ENCODE peak calls at places on chromosomes 6 and 20, in five cellular contexts. One of them, this sample, is unnamed. For H3K36me3, the result is how much of the 10 kb centered on the place peaks cover.

GRCh38 chr20:51199920-51200319 is 177.0 kb upstream of the KCNG1 start:
- DNase-seq in mucosa of descending colon: no peak
- DNase-seq in suprapubic skin: no peak
- DNase-seq in neuronal stem cell: no peak
- DNase-seq in brain microvascular endothelial cell: no peak
- DNase-seq in this sample: no peak

GRCh38 chr20:49798718-49799117 is 13.9 kb upstream of the SLC9A8 start:
- DNase-seq in mucosa of descending colon: no peak
- DNase-seq in suprapubic skin: no peak
- DNase-seq in neuronal stem cell: no peak
- DNase-seq in brain microvascular endothelial cell: no peak
- DNase-seq in this sample: no peak

GRCh38 chr6:18990313-18990978 is 603.3 kb downstream of the RNF144B start:
- DNase-seq in mucosa of descending colon: peak
- DNase-seq in suprapubic skin: peak
- DNase-seq in neuronal stem cell: peak
- DNase-seq in brain microvascular endothelial cell: peak
- DNase-seq in this sample: peak

GRCh38 chr6:39263299-39264037 is 34.2 kb upstream of the KCNK5 start:
- DNase-seq in mucosa of descending colon: no peak
- DNase-seq in suprapubic skin: no peak
- DNase-seq in neuronal stem cell: no peak
- DNase-seq in brain microvascular endothelial cell: no peak
- DNase-seq in this sample: no peak

GRCh38 chr6:141484726-141485125 is 648.0 kb upstream of the GJE1 start:
- DNase-seq in mucosa of descending colon: no peak
- DNase-seq in suprapubic skin: no peak
- DNase-seq in neuronal stem cell: no peak
- DNase-seq in brain microvascular endothelial cell: no peak
- DNase-seq in this sample: no peak

GRCh38 chr6:155939253-155939652 is 483.6 kb upstream of the NOX3 start:
- DNase-seq in mucosa of descending colon: no peak
- DNase-seq in suprapubic skin: no peak
- DNase-seq in neuronal stem cell: no peak
- DNase-seq in brain microvascular endothelial cell: no peak
- DNase-seq in this sample: no peak

GRCh38 chr6:23635150-23635549 is 490.9 kb upstream of the NRSN1 start:
- DNase-seq in mucosa of descending colon: no peak
- DNase-seq in suprapubic skin: no peak
- DNase-seq in neuronal stem cell: no peak
- DNase-seq in brain microvascular endothelial cell: no peak
- DNase-seq in this sample: no peak

GRCh38 chr6:3518356-3518841 is 61.5 kb upstream of the SLC22A23 start:
- DNase-seq in mucosa of descending colon: peak
- DNase-seq in suprapubic skin: peak
- DNase-seq in neuronal stem cell: no peak
- DNase-seq in brain microvascular endothelial cell: no peak
- DNase-seq in this sample: no peak

GRCh38 chr20:62409935-62410741 is 3.1 kb upstream of the CABLES2 start:
- DNase-seq in mucosa of descending colon: peak
- DNase-seq in suprapubic skin: no peak
- DNase-seq in neuronal stem cell: peak
- DNase-seq in brain microvascular endothelial cell: no peak
- DNase-seq in this sample: peak

GRCh38 chr6:98416027-98416426 is 418.3 kb upstream of the POU3F2 start:
- DNase-seq in mucosa of descending colon: no peak
- DNase-seq in suprapubic skin: no peak
- DNase-seq in neuronal stem cell: no peak
- DNase-seq in brain microvascular endothelial cell: no peak
- DNase-seq in this sample: no peak

GRCh38 chr6:108581932-108582500 is 21.3 kb downstream of the FOXO3 start:
- DNase-seq in mucosa of descending colon: no peak
- DNase-seq in suprapubic skin: no peak
- DNase-seq in neuronal stem cell: no peak
- DNase-seq in brain microvascular endothelial cell: no peak
- DNase-seq in this sample: no peak

GRCh38 chr6:67265996-67266768 is 1368.9 kb upstream of the ADGRB3 start:
- DNase-seq in mucosa of descending colon: no peak
- DNase-seq in suprapubic skin: no peak
- DNase-seq in neuronal stem cell: no peak
- DNase-seq in brain microvascular endothelial cell: no peak
- DNase-seq in this sample: no peak

GRCh38 chr6:2611092-2611491 is 139.6 kb downstream of the MYLK4 start:
- DNase-seq in mucosa of descending colon: no peak
- DNase-seq in suprapubic skin: no peak
- DNase-seq in neuronal stem cell: no peak
- DNase-seq in brain microvascular endothelial cell: peak
- DNase-seq in this sample: no peak

GRCh38 chr6:168934856-168935627 is 318.6 kb downstream of the THBS2 start:
- DNase-seq in mucosa of descending colon: no peak
- DNase-seq in suprapubic skin: no peak
- DNase-seq in neuronal stem cell: no peak
- DNase-seq in brain microvascular endothelial cell: no peak
- DNase-seq in this sample: no peak

GRCh38 chr6:30820196-30820595 is 64.1 kb upstream of the DDR1 start:
- DNase-seq in mucosa of descending colon: peak
- DNase-seq in suprapubic skin: no peak
- DNase-seq in neuronal stem cell: no peak
- DNase-seq in brain microvascular endothelial cell: peak
- DNase-seq in this sample: no peak

GRCh38 chr6:168884646-168885086 is 369.0 kb downstream of the THBS2 start:
- DNase-seq in mucosa of descending colon: peak
- DNase-seq in suprapubic skin: no peak
- DNase-seq in neuronal stem cell: peak
- DNase-seq in brain microvascular endothelial cell: peak
- DNase-seq in this sample: peak

GRCh38 chr20:36152266-36152665 is 2.3 kb upstream of the EPB41L1 start:
- DNase-seq in mucosa of descending colon: no peak
- DNase-seq in suprapubic skin: no peak
- DNase-seq in neuronal stem cell: no peak
- DNase-seq in brain microvascular endothelial cell: no peak
- DNase-seq in this sample: no peak

GRCh38 chr6:89007209-89008001 is 44.0 kb upstream of the RNGTT start:
- DNase-seq in mucosa of descending colon: no peak
- DNase-seq in suprapubic skin: no peak
- DNase-seq in neuronal stem cell: no peak
- DNase-seq in brain microvascular endothelial cell: peak
- DNase-seq in this sample: no peak

GRCh38 chr6:129491436-129491835 is 218.5 kb downstream of the ARHGAP18 start:
- DNase-seq in mucosa of descending colon: no peak
- DNase-seq in suprapubic skin: no peak
- DNase-seq in neuronal stem cell: no peak
- DNase-seq in brain microvascular endothelial cell: peak
- DNase-seq in this sample: no peak

GRCh38 chr20:36367907-36368306 is 61.8 kb downstream of the DLGAP4 start:
- DNase-seq in mucosa of descending colon: no peak
- DNase-seq in suprapubic skin: no peak
- DNase-seq in neuronal stem cell: no peak
- DNase-seq in brain microvascular endothelial cell: no peak
- DNase-seq in this sample: no peak

GRCh38 chr20:56691325-56691990 is 62.4 kb downstream of the TFAP2C start:
- DNase-seq in mucosa of descending colon: no peak
- DNase-seq in suprapubic skin: no peak
- DNase-seq in neuronal stem cell: no peak
- DNase-seq in brain microvascular endothelial cell: no peak
- DNase-seq in this sample: no peak

GRCh38 chr6:90110971-90111370 is 185.7 kb downstream of the BACH2 start:
- DNase-seq in mucosa of descending colon: no peak
- DNase-seq in suprapubic skin: no peak
- DNase-seq in neuronal stem cell: no peak
- DNase-seq in brain microvascular endothelial cell: no peak
- DNase-seq in this sample: no peak

GRCh38 chr6:37503486-37503980 is 3.8 kb upstream of the CCDC167 start:
- DNase-seq in mucosa of descending colon: no peak
- DNase-seq in suprapubic skin: no peak
- DNase-seq in neuronal stem cell: no peak
- DNase-seq in brain microvascular endothelial cell: no peak
- DNase-seq in this sample: peak

GRCh38 chr6:107727096-107727757 is 96.9 kb downstream of the SCML4 start:
- DNase-seq in mucosa of descending colon: no peak
- DNase-seq in suprapubic skin: no peak
- DNase-seq in neuronal stem cell: no peak
- DNase-seq in brain microvascular endothelial cell: no peak
- DNase-seq in this sample: no peak

GRCh38 chr20:44027686-44028340 is 113.2 kb downstream of the TOX2 start:
- DNase-seq in mucosa of descending colon: no peak
- DNase-seq in suprapubic skin: no peak
- DNase-seq in neuronal stem cell: no peak
- DNase-seq in brain microvascular endothelial cell: no peak
- DNase-seq in this sample: no peak

GRCh38 chr6:43541774-43542471 is 25.0 kb downstream of the POLR1C start:
- DNase-seq in mucosa of descending colon: no peak
- DNase-seq in suprapubic skin: no peak
- DNase-seq in neuronal stem cell: no peak
- DNase-seq in brain microvascular endothelial cell: no peak
- DNase-seq in this sample: no peak

GRCh38 chr20:64102647-64103354 is 4.6 kb downstream of the NPBWR2 start:
- DNase-seq in mucosa of descending colon: peak
- DNase-seq in suprapubic skin: no peak
- DNase-seq in neuronal stem cell: no peak
- DNase-seq in brain microvascular endothelial cell: no peak
- DNase-seq in this sample: peak

GRCh38 chr6:31495580-31495979 is 2.4 kb upstream of the MICB start:
- DNase-seq in mucosa of descending colon: no peak
- DNase-seq in suprapubic skin: no peak
- DNase-seq in neuronal stem cell: no peak
- DNase-seq in brain microvascular endothelial cell: peak
- DNase-seq in this sample: no peak

GRCh38 chr6:166625356-166625755 is 1.7 kb downstream of the RPS6KA2 start:
- DNase-seq in mucosa of descending colon: peak
- DNase-seq in suprapubic skin: no peak
- DNase-seq in neuronal stem cell: no peak
- DNase-seq in brain microvascular endothelial cell: peak
- DNase-seq in this sample: no peak

GRCh38 chr6:29827579-29828470 is at the start of gene HLA-G:
- DNase-seq in mucosa of descending colon: no peak
- DNase-seq in suprapubic skin: no peak
- DNase-seq in neuronal stem cell: no peak
- DNase-seq in brain microvascular endothelial cell: no peak
- DNase-seq in this sample: no peak

GRCh38 chr6:2731281-2731909 is 19.3 kb downstream of the MYLK4 start:
- DNase-seq in mucosa of descending colon: no peak
- DNase-seq in suprapubic skin: no peak
- DNase-seq in neuronal stem cell: no peak
- DNase-seq in brain microvascular endothelial cell: no peak
- DNase-seq in this sample: no peak

GRCh38 chr6:137218917-137219663 is at the start of gene IFNGR1:
- DNase-seq in mucosa of descending colon: peak
- DNase-seq in suprapubic skin: peak
- DNase-seq in neuronal stem cell: peak
- DNase-seq in brain microvascular endothelial cell: peak
- DNase-seq in this sample: peak

GRCh38 chr20:45340951-45341350 is 7.3 kb downstream of the SDC4 start:
- DNase-seq in mucosa of descending colon: no peak
- DNase-seq in suprapubic skin: no peak
- DNase-seq in neuronal stem cell: no peak
- DNase-seq in brain microvascular endothelial cell: no peak
- DNase-seq in this sample: no peak

GRCh38 chr20:61527626-61528025 is 275.6 kb downstream of the CDH4 start:
- DNase-seq in mucosa of descending colon: no peak
- DNase-seq in suprapubic skin: no peak
- DNase-seq in neuronal stem cell: no peak
- DNase-seq in brain microvascular endothelial cell: no peak
- DNase-seq in this sample: no peak

GRCh38 chr20:34459209-34459608 is 57.0 kb upstream of the DYNLRB1 start:
- DNase-seq in mucosa of descending colon: no peak
- DNase-seq in suprapubic skin: no peak
- DNase-seq in neuronal stem cell: no peak
- DNase-seq in brain microvascular endothelial cell: no peak
- DNase-seq in this sample: no peak
- H3K36me3 ChIP-seq in mucosa of descending colon: under half
- H3K36me3 ChIP-seq in suprapubic skin: half or more
- H3K36me3 ChIP-seq in neuronal stem cell: half or more
- H3K36me3 ChIP-seq in brain microvascular endothelial cell: under half
- H3K36me3 ChIP-seq in this sample: half or more

GRCh38 chr20:34443546-34443945 is 72.7 kb upstream of the DYNLRB1 start:
- DNase-seq in mucosa of descending colon: no peak
- DNase-seq in suprapubic skin: no peak
- DNase-seq in neuronal stem cell: no peak
- DNase-seq in brain microvascular endothelial cell: no peak
- DNase-seq in this sample: no peak
- H3K4me3 ChIP-seq in mucosa of descending colon: no peak
- H3K4me3 ChIP-seq in suprapubic skin: no peak
- H3K4me3 ChIP-seq in neuronal stem cell: no peak
- H3K4me3 ChIP-seq in brain microvascular endothelial cell: no peak
- H3K4me3 ChIP-seq in this sample: no peak

DNA sequence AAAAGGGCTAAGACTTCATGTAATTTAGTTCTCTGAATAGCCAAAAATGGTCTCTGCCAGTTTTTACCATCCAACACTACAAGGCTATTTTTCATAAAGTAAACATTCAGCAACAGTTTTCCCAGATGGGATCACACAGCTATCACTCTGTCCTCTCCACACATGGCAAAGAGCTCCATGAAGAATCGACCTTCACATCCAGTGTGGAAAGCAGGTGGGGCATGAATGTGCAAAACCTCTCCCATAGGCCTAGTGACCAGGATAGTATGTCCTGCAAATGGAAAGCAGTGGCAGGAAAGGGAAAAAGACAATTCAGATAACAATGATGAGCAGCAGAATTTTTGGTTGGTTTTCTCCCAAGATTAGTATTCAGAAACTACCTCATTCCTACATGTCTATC is 159.6 kb upstream of the MCHR2 start:
- DNase-seq in mucosa of descending colon: no peak
- DNase-seq in suprapubic skin: no peak
- DNase-seq in neuronal stem cell: no peak
- DNase-seq in brain microvascular endothelial cell: no peak
- DNase-seq in this sample: no peak
- H3K36me3 ChIP-seq in mucosa of descending colon: under half
- H3K36me3 ChIP-seq in suprapubic skin: under half
- H3K36me3 ChIP-seq in neuronal stem cell: under half
- H3K36me3 ChIP-seq in brain microvascular endothelial cell: under half
- H3K36me3 ChIP-seq in this sample: under half

DNA sequence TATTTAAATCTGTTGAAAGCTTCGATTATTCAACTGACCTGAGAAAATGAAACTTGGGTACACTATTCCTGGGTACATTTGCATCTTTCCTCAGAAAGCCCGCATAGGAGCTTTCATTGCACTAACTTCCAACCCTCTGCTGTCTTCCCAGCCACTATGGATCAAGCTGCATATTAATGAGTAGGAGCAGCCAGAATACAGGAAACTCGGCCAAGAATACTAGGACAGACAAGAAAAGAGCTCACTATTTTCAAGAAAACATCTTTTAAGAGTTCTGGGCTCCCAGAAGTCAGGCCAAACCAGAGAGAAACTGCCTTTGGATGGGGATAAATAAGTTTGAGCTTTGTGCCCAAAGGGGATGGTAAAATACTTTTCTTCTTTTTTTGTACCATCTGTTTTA is 134.9 kb upstream of the CCDC28A start:
- DNase-seq in mucosa of descending colon: no peak
- DNase-seq in suprapubic skin: no peak
- DNase-seq in neuronal stem cell: no peak
- DNase-seq in brain microvascular endothelial cell: no peak
- DNase-seq in this sample: no peak
- H3K4me3 ChIP-seq in mucosa of descending colon: no peak
- H3K4me3 ChIP-seq in suprapubic skin: no peak
- H3K4me3 ChIP-seq in neuronal stem cell: no peak
- H3K4me3 ChIP-seq in brain microvascular endothelial cell: no peak
- H3K4me3 ChIP-seq in this sample: no peak